ENCODE peak calls at places on chromosomes 2 and 18, in four cellular contexts. G is activated CD4-positive, alpha-beta T cell treated with anti-CD3 and anti-CD28 coated beads for 24 hours; H is fibroblast of gingiva; D is amygdala. B is an unnamed sample.

GRCh38 chr2:38709515-38710194 is 41.5 kb downstream of the SRSF7 start:
- DNase-seq in G (no peak), H (no peak), D (no peak), B (no peak)

GRCh38 chr2:61471905-61472805 is 1.3 kb upstream of the USP34 start:
- DNase-seq in H (no peak), G (peak; percentile 6), D (peak; percentile 11), B (peak; percentile 49)

GRCh38 chr18:26468931-26469340 is 79.4 kb downstream of the KCTD1 start:
- DNase-seq in H (no peak), G (no peak), D (no peak), B (peak; percentile 69)

GRCh38 chr2:236593956-236594355 is 24.3 kb downstream of the ACKR3 start:
- DNase-seq in G (no peak), H (no peak), D (no peak), B (no peak)

GRCh38 chr2:176395273-176395854 is 126.1 kb downstream of the MTX2 start:
- DNase-seq in G (no peak), H (no peak), D (no peak), B (no peak)

GRCh38 chr2:178211943-178212342 is 17.6 kb downstream of the OSBPL6 start:
- DNase-seq in D (no peak), H (no peak), G (no peak), B (no peak)

GRCh38 chr2:201839727-201840126 is 33.4 kb downstream of the CDK15 start:
- DNase-seq in D (no peak), H (peak; percentile 72), G (no peak), B (no peak)

GRCh38 chr2:9912468-9912867 is 39.0 kb upstream of the GRHL1 start:
- DNase-seq in G (no peak), D (no peak), H (no peak), B (no peak)

GRCh38 chr18:31446854-31447253 is 687 bp upstream of the DSG3 start:
- DNase-seq in G (no peak), H (no peak), D (no peak), B (no peak)

GRCh38 chr2:22991844-22992243 is 393.1 kb upstream of the KLHL29 start:
- DNase-seq in D (no peak), H (no peak), G (no peak), B (no peak)

GRCh38 chr2:130391872-130392670 is 36.2 kb downstream of the PTPN18 start:
- DNase-seq in G (no peak), H (peak; percentile 31), D (no peak), B (peak; percentile 76)

GRCh38 chr2:124961132-124961531 is 936.0 kb downstream of the CNTNAP5 start:
- DNase-seq in G (no peak), H (no peak), D (no peak), B (no peak)

GRCh38 chr2:45834372-45834771 is 182.9 kb downstream of the PRKCE start:
- DNase-seq in G (no peak), H (no peak), D (no peak), B (no peak)

GRCh38 chr2:26941486-26941885 is 29.0 kb upstream of the MAPRE3 start:
- DNase-seq in G (no peak), H (no peak), D (no peak), B (no peak)

GRCh38 chr2:121192576-121192975 is 92.4 kb downstream of the TFCP2L1 start:
- DNase-seq in D (no peak), H (no peak), G (no peak), B (no peak)

GRCh38 chr2:120932472-120932871 is 196.8 kb downstream of the GLI2 start:
- DNase-seq in H (no peak), G (no peak), D (no peak), B (no peak)

GRCh38 chr2:103664690-103665089 is 902.9 kb downstream of the TMEM182 start:
- DNase-seq in H (no peak), D (no peak), G (no peak), B (no peak)

GRCh38 chr2:239012936-239013669 is 165.2 kb downstream of the TWIST2 start:
- DNase-seq in G (no peak), H (no peak), D (no peak), B (no peak)

GRCh38 chr18:75107931-75108276 is 101.0 kb downstream of the PTGR3 start:
- DNase-seq in D (no peak), G (no peak), H (no peak), B (no peak)

GRCh38 chr2:119005565-119005964 is 63.6 kb downstream of the MARCO start:
- DNase-seq in D (no peak), G (no peak), H (no peak), B (no peak)

GRCh38 chr2:145623136-145623535 is 1103.2 kb upstream of the ZEB2 start:
- DNase-seq in H (peak; percentile 27), D (no peak), G (no peak), B (no peak)

GRCh38 chr18:58128286-58129018 is 84.4 kb downstream of the NEDD4L start:
- DNase-seq in D (no peak), H (no peak), G (no peak), B (peak; percentile 81)

GRCh38 chr2:52775674-52776073 is 991.9 kb upstream of the CHAC2 start:
- DNase-seq in H (no peak), D (no peak), G (no peak), B (no peak)

GRCh38 chr18:45993441-45993840 is 26.3 kb upstream of the EPG5 start:
- DNase-seq in G (no peak), H (peak; percentile 76), D (no peak), B (no peak)

GRCh38 chr2:177692828-177693269 is 300.3 kb downstream of the AGPS start:
- DNase-seq in D (no peak), H (no peak), G (no peak), B (no peak)

GRCh38 chr2:150653351-150653750 is 165.9 kb upstream of the RND3 start:
- DNase-seq in G (no peak), H (peak; percentile 52), D (no peak), B (no peak)

GRCh38 chr2:158782616-158783015 is 12.5 kb upstream of the DAPL1 start:
- DNase-seq in H (no peak), D (no peak), G (no peak), B (no peak)

GRCh38 chr18:13500227-13500865 is 226.0 kb downstream of the FAM210A start:
- DNase-seq in D (peak; percentile 7), H (peak; percentile 72), G (no peak), B (peak; percentile 78)

GRCh38 chr2:142872900-142873724 is 4.4 kb upstream of the KYNU start:
- DNase-seq in H (peak; percentile 96), G (no peak), D (no peak), B (no peak)

GRCh38 chr18:61851940-61852451 is 40.8 kb downstream of the RNF152 start:
- DNase-seq in H (peak; percentile 85), G (no peak), D (no peak), B (no peak)

GRCh38 chr2:164504253-164504652 is 117.0 kb downstream of the GRB14 start:
- DNase-seq in D (no peak), H (no peak), G (no peak), B (no peak)

GRCh38 chr18:70169747-70170146 is 35.7 kb downstream of the RTTN start:
- DNase-seq in D (no peak), H (no peak), G (no peak), B (no peak)

GRCh38 chr18:31942301-31942998 is 478 bp downstream of the TRAPPC8 start:
- DNase-seq in H (peak; percentile 43), D (peak; percentile 40), G (peak; percentile 9), B (peak; percentile 41)

GRCh38 chr2:172097557-172098131 is 5.1 kb downstream of the DLX2 start:
- DNase-seq in G (no peak), H (peak; percentile 61), D (no peak), B (no peak)

GRCh38 chr2:105744909-105745853 is at the start of gene NCK2:
- DNase-seq in H (peak; percentile 18), D (no peak), G (no peak), B (peak; percentile 49)

GRCh38 chr2:152813381-152813780 is 95.0 kb downstream of the ARL6IP6 start:
- DNase-seq in D (no peak), G (no peak), H (no peak), B (no peak)

GRCh38 chr2:25977768-25978167 is 4.5 kb downstream of the KIF3C start:
- DNase-seq in D (no peak), G (no peak), H (no peak), B (no peak)

GRCh38 chr2:201882353-201883095 is 76.2 kb downstream of the CDK15 start:
- DNase-seq in D (no peak), H (peak; percentile 13), G (no peak), B (peak; percentile 56)

GRCh38 chr18:31983976-31984375 is 34.6 kb upstream of the RNF125 start:
- DNase-seq in G (no peak), D (no peak), H (no peak), B (no peak)

GRCh38 chr2:28716265-28716865 is 35.3 kb upstream of the PPP1CB start:
- DNase-seq in H (peak; percentile 93), G (no peak), D (peak; percentile 31), B (peak; percentile 84)